ENCODE peak calls at places on chromosomes 3 and 15, in eight cellular contexts. Y is heart left ventricle, B is mucosa of descending colon, K is OCI-LY7, T is ascending aorta, W is pancreas, G is heart right ventricle, E is sigmoid colon. F is an unnamed sample. For H3K4me1, the result is how much of the 10 kb centered on the place peaks cover.

GRCh38 chr3:154552338-154552737 is 122.3 kb upstream of the GPR149 start:
- DNase-seq in G (no peak), E (no peak), K (peak), Y (no peak), B (no peak), W (no peak), T (no peak), F (no peak)

GRCh38 chr3:53196575-53197407 is 35.8 kb downstream of the PRKCD start:
- DNase-seq in T (no peak), W (no peak), B (peak), E (no peak), G (no peak), K (peak), Y (no peak), F (no peak)

GRCh38 chr3:15535757-15536156 is 14.3 kb upstream of the COLQ start:
- DNase-seq in K (no peak), G (no peak), T (no peak), E (no peak), B (no peak), W (no peak), Y (no peak), F (no peak)

GRCh38 chr3:131501949-131502348 is 822 bp downstream of the MRPL3 start:
- DNase-seq in W (no peak), K (peak), G (no peak), T (no peak), E (no peak), Y (no peak), B (peak), F (no peak)

GRCh38 chr3:111070772-111071256 is 802 bp upstream of the NECTIN3 start:
- DNase-seq in B (no peak), Y (no peak), G (no peak), K (no peak), E (no peak), T (no peak), W (no peak), F (peak)

GRCh38 chr3:9298236-9298635 is 48.8 kb upstream of the SRGAP3 start:
- DNase-seq in E (no peak), Y (no peak), K (no peak), T (no peak), W (no peak), G (no peak), B (no peak), F (no peak)

GRCh38 chr15:28947241-28947674 is 61.5 kb downstream of the APBA2 start:
- DNase-seq in B (no peak), T (no peak), W (no peak), Y (no peak), K (no peak), E (peak), G (no peak), F (no peak)

GRCh38 chr15:80401471-80401870 is 2.7 kb upstream of the ARNT2 start:
- DNase-seq in B (no peak), T (no peak), K (no peak), Y (no peak), G (no peak), W (no peak), E (no peak), F (no peak)

GRCh38 chr3:189169728-189170127 is 2.0 kb upstream of the TPRG1 start:
- DNase-seq in B (no peak), T (no peak), Y (no peak), E (no peak), G (no peak), W (no peak), K (peak), F (no peak)

GRCh38 chr3:89145995-89146394 is 38.6 kb downstream of the EPHA3 start:
- DNase-seq in B (no peak), K (no peak), G (no peak), T (no peak), Y (no peak), E (no peak), W (no peak), F (no peak)

GRCh38 chr3:123582315-123582714 is 2.5 kb downstream of the HACD2 start:
- DNase-seq in W (no peak), G (no peak), Y (no peak), B (peak), T (no peak), E (no peak), K (no peak), F (no peak)

GRCh38 chr3:127409421-127410136 is 121.7 kb upstream of the PRR20G start:
- DNase-seq in K (no peak), B (no peak), G (peak), T (no peak), E (peak), Y (no peak), W (no peak), F (no peak)

GRCh38 chr15:91499774-91500383 is 353.6 kb upstream of the SLCO3A1 start:
- DNase-seq in B (no peak), E (no peak), T (no peak), K (no peak), Y (no peak), W (no peak), G (no peak), F (no peak)

GRCh38 chr3:151901282-151901945 is 28.0 kb downstream of the SUCNR1 start:
- DNase-seq in W (no peak), K (no peak), G (no peak), T (no peak), Y (no peak), B (no peak), E (peak), F (no peak)

GRCh38 chr15:33152502-33153109 is 41.9 kb downstream of the FMN1 start:
- DNase-seq in E (no peak), W (no peak), T (no peak), Y (no peak), K (no peak), G (no peak), B (no peak), F (no peak)

GRCh38 chr3:133130168-133130567 is 92.0 kb downstream of the TMEM108 start:
- DNase-seq in E (no peak), T (no peak), G (no peak), Y (no peak), W (no peak), K (no peak), B (no peak), F (no peak)

GRCh38 chr15:94749848-94750617 is 518.7 kb downstream of the MCTP2 start:
- DNase-seq in E (peak), T (no peak), B (no peak), G (no peak), W (no peak), K (peak), Y (no peak), F (no peak)

GRCh38 chr3:125148836-125149235 is 63.7 kb downstream of the SLC12A8 start:
- DNase-seq in W (no peak), G (peak), K (no peak), B (no peak), E (peak), Y (peak), T (no peak), F (no peak)

GRCh38 chr3:23819599-23820360 is 14.0 kb downstream of the UBE2E1 start:
- DNase-seq in T (no peak), G (no peak), W (no peak), K (no peak), B (no peak), E (no peak), Y (no peak), F (no peak)

GRCh38 chr15:60370804-60371700 is 26.7 kb downstream of the ANXA2 start:
- DNase-seq in K (no peak), Y (peak), G (peak), W (peak), E (peak), T (peak), B (peak), F (no peak)

GRCh38 chr3:177658354-177658753 is 461.1 kb upstream of the TBL1XR1 start:
- DNase-seq in K (no peak), Y (no peak), E (no peak), G (no peak), T (no peak), W (no peak), B (no peak), F (no peak)

GRCh38 chr3:141575879-141576743 is 89.3 kb downstream of the RASA2 start:
- DNase-seq in K (peak), G (no peak), B (peak), Y (no peak), W (no peak), T (no peak), E (no peak), F (peak)

GRCh38 chr15:65460948-65461347 is 38.2 kb upstream of the IGDCC4 start:
- DNase-seq in E (no peak), Y (no peak), T (no peak), B (no peak), W (no peak), K (no peak), G (no peak), F (no peak)

GRCh38 chr3:3170998-3171397 is 8.5 kb downstream of the CRBN start:
- DNase-seq in E (no peak), B (no peak), G (no peak), K (peak), W (no peak), Y (no peak), T (no peak), F (peak)

GRCh38 chr3:99920530-99921376 is 103.1 kb downstream of the CMSS1 start:
- DNase-seq in E (peak), G (peak), B (peak), T (no peak), W (peak), Y (peak), K (peak), F (no peak)

GRCh38 chr15:71437919-71438318 is 322.6 kb downstream of the THSD4 start:
- DNase-seq in G (no peak), W (no peak), Y (no peak), B (no peak), T (no peak), E (no peak), K (no peak), F (no peak)

GRCh38 chr3:193605876-193606275 is 12.9 kb downstream of the OPA1 start:
- DNase-seq in E (no peak), W (peak), T (no peak), K (peak), Y (peak), G (peak), B (peak), F (peak)

GRCh38 chr3:99633887-99634558 is 4.4 kb upstream of the COL8A1 start:
- DNase-seq in W (no peak), K (no peak), E (no peak), Y (no peak), B (no peak), T (no peak), G (no peak), F (no peak)

GRCh38 chr3:172519241-172519640 is 4.0 kb downstream of the TNFSF10 start:
- DNase-seq in E (no peak), Y (no peak), G (no peak), K (no peak), W (no peak), B (no peak), T (no peak), F (no peak)

GRCh38 chr15:79680721-79681120 is 216.1 kb downstream of the MTHFS start:
- DNase-seq in K (no peak), G (no peak), W (no peak), E (no peak), B (no peak), T (no peak), Y (no peak), F (no peak)

GRCh38 chr15:61994216-61994615 is 66.0 kb downstream of the VPS13C start:
- DNase-seq in E (no peak), Y (no peak), W (no peak), K (no peak), B (no peak), G (no peak), T (no peak), F (no peak)

GRCh38 chr15:96974761-96975160 is 644.3 kb downstream of the NR2F2 start:
- DNase-seq in B (no peak), T (no peak), G (no peak), W (no peak), E (no peak), Y (no peak), K (no peak), F (no peak)

GRCh38 chr3:123642957-123643330 is 58.1 kb upstream of the HACD2 start:
- DNase-seq in Y (no peak), T (no peak), E (peak), K (no peak), B (no peak), G (no peak), W (no peak), F (no peak)

GRCh38 chr3:187767266-187768032 is 22.2 kb upstream of the BCL6 start:
- DNase-seq in T (no peak), W (no peak), E (no peak), Y (no peak), G (no peak), K (no peak), B (no peak), F (no peak)

GRCh38 chr15:98647026-98647773 is 1.1 kb upstream of the IGF1R start:
- DNase-seq in E (peak), Y (peak), W (peak), G (peak), T (no peak), B (peak), K (peak), F (peak)

GRCh38 chr15:68252925-68253534 is 23.5 kb upstream of the CLN6 start:
- DNase-seq in G (peak), E (no peak), K (peak), B (peak), W (no peak), T (no peak), Y (no peak), F (peak)

GRCh38 chr15:36954486-36954885 is 145.9 kb downstream of the MEIS2 start:
- DNase-seq in E (no peak), G (no peak), W (no peak), T (no peak), K (no peak), Y (no peak), B (no peak), F (no peak)

GRCh38 chr3:125037498-125038150 is 18.2 kb downstream of the HEG1 start:
- DNase-seq in Y (no peak), G (no peak), B (no peak), T (no peak), E (no peak), W (no peak), K (no peak), F (no peak)

GRCh38 chr15:41978534-41978933 is 6.2 kb upstream of the EHD4 start:
- DNase-seq in B (no peak), W (no peak), G (no peak), Y (no peak), E (no peak), T (no peak), K (no peak), F (no peak)

DNA sequence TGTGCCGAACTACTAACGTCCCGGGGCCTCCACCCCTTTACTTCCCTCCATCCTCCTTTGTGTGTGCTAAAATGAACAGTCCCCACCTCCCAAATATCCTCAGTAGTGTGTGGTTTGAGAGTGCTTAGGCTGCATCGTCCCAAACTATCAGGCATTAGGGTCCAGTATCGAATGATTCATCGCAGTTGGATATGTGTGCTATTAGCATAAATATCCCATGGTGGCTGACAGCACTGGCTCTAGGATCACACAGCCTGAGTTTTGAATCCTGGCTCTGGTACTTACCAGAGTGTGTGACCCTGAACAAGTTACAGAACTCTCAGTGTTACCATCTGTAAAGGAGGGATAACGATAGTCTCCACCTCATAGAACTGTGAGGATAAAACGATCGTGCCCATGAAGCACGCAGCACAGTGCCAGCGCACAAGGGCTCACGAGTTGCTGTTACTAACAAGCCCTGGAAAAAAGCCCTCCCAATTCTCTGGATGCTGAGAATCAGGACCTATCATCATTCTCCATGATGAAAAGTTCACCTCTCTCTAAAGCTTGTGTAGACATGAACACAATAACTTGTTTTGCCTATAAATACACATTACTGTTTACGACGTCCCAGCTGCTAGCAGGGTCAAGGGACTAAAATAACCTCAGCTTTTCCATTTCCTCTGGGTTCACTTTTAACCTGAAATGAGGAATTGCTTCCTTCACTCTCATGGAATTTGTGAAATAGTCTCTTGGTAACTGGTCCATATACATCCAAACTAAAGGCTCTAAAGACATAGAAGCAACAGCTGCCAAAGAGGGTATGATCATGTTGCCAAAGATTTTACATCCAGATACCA is 51.0 kb downstream of the VGLL4 start:
- DNase-seq in G (no peak), B (no peak), T (no peak), W (no peak), Y (no peak), K (no peak), E (no peak), F (no peak)
- H3K4me1 ChIP-seq in G (under half), B (under half), T (half or more), W (under half), Y (half or more), K (under half), E (half or more), F (under half)

GRCh38 chr3:197542741-197543454 is 12.9 kb downstream of the BDH1 start:
- DNase-seq in E (peak), K (no peak), Y (peak), G (peak), T (no peak), B (no peak), W (no peak), F (no peak)
- H3K4me1 ChIP-seq in E (under half), K (under half), Y (under half), G (under half), T (under half), B (under half), W (under half), F (under half)

GRCh38 chr15:67148196-67148701 is 82.8 kb downstream of the SMAD3 start:
- DNase-seq in Y (no peak), W (no peak), K (peak), G (no peak), T (no peak), B (no peak), E (peak), F (no peak)
- H3K4me1 ChIP-seq in Y (half or more), W (under half), K (half or more), G (under half), T (half or more), B (half or more), E (half or more), F (half or more)

GRCh38 chr3:122077293-122078234 is 22.4 kb downstream of the CD86 start:
- DNase-seq in W (no peak), Y (no peak), G (no peak), E (no peak), T (no peak), K (peak), B (no peak), F (no peak)
- H3K4me1 ChIP-seq in W (under half), Y (under half), G (under half), E (under half), T (under half), K (half or more), B (under half), F (under half)

DNA sequence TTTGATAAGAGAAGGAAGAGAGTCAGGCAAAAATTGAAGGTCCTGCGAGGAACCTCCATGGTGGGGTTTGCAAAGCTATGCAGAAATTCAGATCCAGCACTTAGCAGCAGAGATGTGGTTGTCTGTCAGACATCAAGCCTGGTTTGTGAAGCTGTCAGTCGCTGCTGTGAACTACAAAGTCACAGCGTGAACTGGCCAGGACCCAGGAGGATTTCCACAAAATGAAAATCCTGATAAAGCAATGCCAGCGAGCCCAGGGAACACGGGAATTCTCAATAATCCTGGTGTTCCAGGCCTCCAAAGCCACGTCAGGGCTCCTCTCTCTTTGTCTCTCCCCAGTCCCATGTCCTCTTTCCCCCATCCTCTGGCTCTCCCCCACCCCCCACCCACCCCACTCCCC is 296.9 kb upstream of the GADL1 start:
- DNase-seq in Y (no peak), G (no peak), T (no peak), K (no peak), B (no peak), W (no peak), E (no peak), F (no peak)
- H3K4me1 ChIP-seq in Y (under half), G (under half), T (under half), K (under half), B (under half), W (under half), E (under half), F (under half)

GRCh38 chr3:45943207-45943846 is at the start of gene CXCR6:
- DNase-seq in B (no peak), Y (no peak), W (no peak), K (no peak), T (no peak), E (peak), G (no peak), F (peak)
- H3K4me1 ChIP-seq in B (under half), Y (under half), W (under half), K (under half), T (under half), E (under half), G (under half), F (half or more)

DNA sequence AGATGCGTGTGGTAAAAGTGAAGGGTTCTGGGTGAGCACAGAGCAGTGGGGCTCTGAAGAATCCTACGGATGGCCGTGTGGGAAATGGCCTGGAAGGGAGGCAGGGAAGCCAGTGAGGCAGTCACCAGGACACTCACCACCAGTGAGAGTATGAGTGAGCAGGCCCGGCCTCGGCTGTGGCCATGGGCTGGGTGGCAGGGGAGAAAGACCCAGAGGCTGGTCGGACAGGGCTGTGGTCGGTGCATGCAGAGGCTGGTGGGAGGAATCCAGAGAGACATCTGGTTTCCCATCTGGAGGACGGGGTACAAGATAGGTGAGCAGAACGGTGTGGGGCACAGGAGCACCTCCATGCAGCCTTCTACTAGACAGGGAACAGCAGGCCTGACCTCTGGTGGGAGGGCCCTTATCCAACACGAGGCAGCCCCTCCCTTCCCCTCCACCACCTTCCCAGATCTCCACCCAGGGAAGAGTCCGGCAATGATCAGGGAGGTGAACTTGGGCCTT is 10.1 kb downstream of the PCSK6 start:
- DNase-seq in K (no peak), B (no peak), T (no peak), Y (no peak), E (no peak), W (no peak), G (no peak), F (no peak)
- H3K4me1 ChIP-seq in K (under half), B (under half), T (under half), Y (under half), E (under half), W (under half), G (under half), F (under half)

DNA sequence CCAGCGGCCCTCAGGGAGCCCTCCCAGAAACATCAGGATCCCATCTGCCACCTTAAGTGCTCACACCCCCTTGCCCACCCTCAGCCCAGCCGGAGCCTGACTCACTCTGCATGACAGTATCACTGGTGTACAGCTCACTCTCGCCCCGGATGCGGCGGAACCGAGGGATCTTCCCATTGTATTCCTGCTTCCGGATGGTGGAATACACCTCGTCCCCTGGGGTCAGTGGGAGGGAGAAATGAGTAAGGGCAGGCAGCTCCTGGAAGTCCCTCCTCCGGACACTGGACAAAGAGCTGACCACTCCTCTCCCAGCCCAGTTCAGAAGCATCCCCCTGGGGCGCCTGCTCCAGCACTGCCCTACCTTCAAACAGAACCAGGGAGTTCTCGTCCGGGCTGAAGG is 16.5 kb downstream of the SEMA7A start:
- DNase-seq in T (no peak), B (no peak), E (no peak), W (no peak), G (peak), Y (peak), K (no peak), F (no peak)
- H3K4me1 ChIP-seq in T (under half), B (under half), E (under half), W (under half), G (under half), Y (under half), K (under half), F (under half)